ENCODE peak calls at places on chromosome 18, in nine cellular contexts. One of them, this sample, is unnamed.

GRCh38 chr18:8808001-8808400 is 102.6 kb downstream of the MTCL1 start:
- DNase-seq in tibial nerve: no peak
- DNase-seq in Peyer's patch: no peak
- DNase-seq in neural progenitor cell: no peak
- DNase-seq in cardiac fibroblast: no peak
- DNase-seq in MM.1S: no peak
- DNase-seq in fibroblast of mammary gland: no peak
- DNase-seq in mucosa of descending colon: no peak
- DNase-seq in CD8-positive, alpha-beta memory T cell: no peak
- DNase-seq in this sample: no peak

GRCh38 chr18:8841781-8842485 is 136.6 kb downstream of the MTCL1 start:
- DNase-seq in neural progenitor cell: no peak
- DNase-seq in mucosa of descending colon: no peak
- DNase-seq in fibroblast of mammary gland: no peak
- DNase-seq in MM.1S: no peak
- DNase-seq in CD8-positive, alpha-beta memory T cell: no peak
- DNase-seq in tibial nerve: no peak
- DNase-seq in Peyer's patch: no peak
- DNase-seq in cardiac fibroblast: no peak
- DNase-seq in this sample: no peak

GRCh38 chr18:74434466-74434865 is 22.6 kb downstream of the DIPK1C start:
- DNase-seq in fibroblast of mammary gland: no peak
- DNase-seq in neural progenitor cell: no peak
- DNase-seq in Peyer's patch: no peak
- DNase-seq in CD8-positive, alpha-beta memory T cell: no peak
- DNase-seq in cardiac fibroblast: no peak
- DNase-seq in MM.1S: no peak
- DNase-seq in tibial nerve: no peak
- DNase-seq in mucosa of descending colon: no peak
- DNase-seq in this sample: no peak

GRCh38 chr18:46415532-46415931 is 241.5 kb downstream of the LOXHD1 start:
- DNase-seq in cardiac fibroblast: no peak
- DNase-seq in CD8-positive, alpha-beta memory T cell: no peak
- DNase-seq in mucosa of descending colon: no peak
- DNase-seq in fibroblast of mammary gland: no peak
- DNase-seq in MM.1S: no peak
- DNase-seq in Peyer's patch: no peak
- DNase-seq in neural progenitor cell: no peak
- DNase-seq in tibial nerve: no peak
- DNase-seq in this sample: no peak

GRCh38 chr18:8930990-8931648 is 171.4 kb upstream of the NDUFV2 start:
- DNase-seq in neural progenitor cell: no peak
- DNase-seq in fibroblast of mammary gland: peak; percentile 38
- DNase-seq in Peyer's patch: no peak
- DNase-seq in tibial nerve: no peak
- DNase-seq in MM.1S: no peak
- DNase-seq in CD8-positive, alpha-beta memory T cell: no peak
- DNase-seq in mucosa of descending colon: no peak
- DNase-seq in cardiac fibroblast: peak; percentile 37
- DNase-seq in this sample: no peak

GRCh38 chr18:53796042-53796729 is 428.3 kb downstream of the MBD2 start:
- DNase-seq in mucosa of descending colon: no peak
- DNase-seq in fibroblast of mammary gland: peak; percentile 97
- DNase-seq in tibial nerve: peak; percentile 18
- DNase-seq in Peyer's patch: no peak
- DNase-seq in MM.1S: no peak
- DNase-seq in CD8-positive, alpha-beta memory T cell: no peak
- DNase-seq in neural progenitor cell: no peak
- DNase-seq in cardiac fibroblast: peak; percentile 82
- DNase-seq in this sample: peak; percentile 87

GRCh38 chr18:67486534-67486933 is 30.0 kb downstream of the DSEL start:
- DNase-seq in MM.1S: no peak
- DNase-seq in cardiac fibroblast: no peak
- DNase-seq in neural progenitor cell: no peak
- DNase-seq in tibial nerve: no peak
- DNase-seq in mucosa of descending colon: no peak
- DNase-seq in Peyer's patch: no peak
- DNase-seq in fibroblast of mammary gland: no peak
- DNase-seq in CD8-positive, alpha-beta memory T cell: no peak
- DNase-seq in this sample: no peak

GRCh38 chr18:8609711-8610441 is 639 bp downstream of the RAB12 start:
- DNase-seq in mucosa of descending colon: peak; percentile 57
- DNase-seq in CD8-positive, alpha-beta memory T cell: peak; percentile 47
- DNase-seq in Peyer's patch: peak; percentile 55
- DNase-seq in cardiac fibroblast: no peak
- DNase-seq in neural progenitor cell: peak; percentile 40
- DNase-seq in fibroblast of mammary gland: no peak
- DNase-seq in MM.1S: peak; percentile 19
- DNase-seq in tibial nerve: no peak
- DNase-seq in this sample: no peak

GRCh38 chr18:56919190-56919589 is 227.7 kb upstream of the BOD1L2 start:
- DNase-seq in Peyer's patch: no peak
- DNase-seq in cardiac fibroblast: no peak
- DNase-seq in tibial nerve: no peak
- DNase-seq in CD8-positive, alpha-beta memory T cell: no peak
- DNase-seq in MM.1S: no peak
- DNase-seq in mucosa of descending colon: no peak
- DNase-seq in neural progenitor cell: no peak
- DNase-seq in fibroblast of mammary gland: no peak
- DNase-seq in this sample: no peak

GRCh38 chr18:35998967-35999366 is 26.5 kb downstream of the RMP24 start:
- DNase-seq in MM.1S: no peak
- DNase-seq in Peyer's patch: no peak
- DNase-seq in CD8-positive, alpha-beta memory T cell: no peak
- DNase-seq in mucosa of descending colon: no peak
- DNase-seq in fibroblast of mammary gland: peak; percentile 25
- DNase-seq in tibial nerve: no peak
- DNase-seq in cardiac fibroblast: peak; percentile 19
- DNase-seq in neural progenitor cell: no peak
- DNase-seq in this sample: no peak

GRCh38 chr18:76126327-76126726 is 368.7 kb downstream of the ZNF516 start:
- DNase-seq in cardiac fibroblast: no peak
- DNase-seq in tibial nerve: no peak
- DNase-seq in Peyer's patch: no peak
- DNase-seq in mucosa of descending colon: no peak
- DNase-seq in MM.1S: no peak
- DNase-seq in neural progenitor cell: peak; percentile 64
- DNase-seq in CD8-positive, alpha-beta memory T cell: no peak
- DNase-seq in fibroblast of mammary gland: no peak
- DNase-seq in this sample: no peak

GRCh38 chr18:33034941-33035340 is 262.1 kb upstream of the KLHL14 start:
- DNase-seq in neural progenitor cell: no peak
- DNase-seq in fibroblast of mammary gland: peak; percentile 37
- DNase-seq in mucosa of descending colon: no peak
- DNase-seq in tibial nerve: no peak
- DNase-seq in Peyer's patch: no peak
- DNase-seq in cardiac fibroblast: no peak
- DNase-seq in CD8-positive, alpha-beta memory T cell: no peak
- DNase-seq in MM.1S: no peak
- DNase-seq in this sample: peak; percentile 77

GRCh38 chr18:41373612-41374011 is 581.4 kb upstream of the PIK3C3 start:
- DNase-seq in neural progenitor cell: peak; percentile 11
- DNase-seq in tibial nerve: no peak
- DNase-seq in fibroblast of mammary gland: no peak
- DNase-seq in CD8-positive, alpha-beta memory T cell: no peak
- DNase-seq in cardiac fibroblast: no peak
- DNase-seq in mucosa of descending colon: no peak
- DNase-seq in Peyer's patch: no peak
- DNase-seq in MM.1S: no peak
- DNase-seq in this sample: no peak

GRCh38 chr18:49725809-49726514 is 87.4 kb downstream of the ACAA2 start:
- DNase-seq in CD8-positive, alpha-beta memory T cell: no peak
- DNase-seq in fibroblast of mammary gland: peak; percentile 100
- DNase-seq in neural progenitor cell: peak; percentile 83
- DNase-seq in cardiac fibroblast: peak; percentile 99
- DNase-seq in mucosa of descending colon: peak; percentile 71
- DNase-seq in MM.1S: no peak
- DNase-seq in Peyer's patch: no peak
- DNase-seq in tibial nerve: peak; percentile 55
- DNase-seq in this sample: peak; percentile 100

GRCh38 chr18:75211721-75212625 is 1.4 kb downstream of the TSHZ1 start:
- DNase-seq in tibial nerve: no peak
- DNase-seq in cardiac fibroblast: peak; percentile 49
- DNase-seq in CD8-positive, alpha-beta memory T cell: peak; percentile 54
- DNase-seq in mucosa of descending colon: peak; percentile 73
- DNase-seq in neural progenitor cell: peak; percentile 48
- DNase-seq in Peyer's patch: no peak
- DNase-seq in fibroblast of mammary gland: no peak
- DNase-seq in MM.1S: peak; percentile 9
- DNase-seq in this sample: no peak

DNA sequence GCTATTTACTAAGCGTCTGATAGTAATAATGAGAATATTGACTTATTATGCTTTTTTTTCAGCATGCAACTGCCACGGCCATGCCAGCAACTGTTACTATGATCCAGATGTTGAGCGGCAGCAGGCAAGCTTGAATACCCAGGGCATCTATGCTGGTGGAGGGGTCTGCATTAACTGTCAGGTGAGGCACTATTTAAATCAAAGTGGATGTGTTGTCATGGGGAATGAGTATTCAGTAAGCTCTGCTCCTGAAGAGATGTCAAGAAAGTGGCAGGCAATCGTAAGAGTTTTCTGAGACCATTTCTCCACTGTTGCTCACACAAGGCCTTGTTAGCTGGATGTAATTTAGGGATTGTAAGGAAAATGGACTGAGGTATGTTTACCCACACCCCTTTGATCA is 74.1 kb downstream of the LAMA3 start:
- DNase-seq in tibial nerve: no peak
- DNase-seq in neural progenitor cell: no peak
- DNase-seq in Peyer's patch: no peak
- DNase-seq in cardiac fibroblast: no peak
- DNase-seq in mucosa of descending colon: no peak
- DNase-seq in fibroblast of mammary gland: no peak
- DNase-seq in MM.1S: no peak
- DNase-seq in CD8-positive, alpha-beta memory T cell: no peak
- DNase-seq in this sample: no peak
- H3K4me3 ChIP-seq in tibial nerve: no peak overlapping the region
- H3K4me3 ChIP-seq in neural progenitor cell: no peak overlapping the region
- H3K4me3 ChIP-seq in Peyer's patch: no peak overlapping the region
- H3K4me3 ChIP-seq in cardiac fibroblast: no peak overlapping the region
- H3K4me3 ChIP-seq in mucosa of descending colon: no peak overlapping the region
- H3K4me3 ChIP-seq in fibroblast of mammary gland: no peak overlapping the region
- H3K4me3 ChIP-seq in MM.1S: no peak overlapping the region
- H3K4me3 ChIP-seq in CD8-positive, alpha-beta memory T cell: no peak overlapping the region
- H3K4me3 ChIP-seq in this sample: no peak overlapping the region

GRCh38 chr18:34158881-34159690 is 65.6 kb downstream of the NOL4 start:
- DNase-seq in mucosa of descending colon: peak; percentile 46
- DNase-seq in fibroblast of mammary gland: peak; percentile 5
- DNase-seq in tibial nerve: no peak
- DNase-seq in cardiac fibroblast: peak; percentile 16
- DNase-seq in MM.1S: no peak
- DNase-seq in Peyer's patch: peak; percentile 42
- DNase-seq in CD8-positive, alpha-beta memory T cell: peak; percentile 41
- DNase-seq in neural progenitor cell: peak; percentile 89
- DNase-seq in this sample: no peak

GRCh38 chr18:34153711-34154110 is 71.0 kb downstream of the NOL4 start:
- DNase-seq in cardiac fibroblast: peak; percentile 39
- DNase-seq in Peyer's patch: no peak
- DNase-seq in tibial nerve: no peak
- DNase-seq in neural progenitor cell: no peak
- DNase-seq in mucosa of descending colon: no peak
- DNase-seq in MM.1S: no peak
- DNase-seq in CD8-positive, alpha-beta memory T cell: no peak
- DNase-seq in fibroblast of mammary gland: peak; percentile 32
- DNase-seq in this sample: no peak
- H3K4me3 ChIP-seq in cardiac fibroblast: peak overlapping the region; percentile 21
- H3K4me3 ChIP-seq in Peyer's patch: no peak overlapping the region
- H3K4me3 ChIP-seq in tibial nerve: no peak overlapping the region
- H3K4me3 ChIP-seq in neural progenitor cell: no peak overlapping the region
- H3K4me3 ChIP-seq in mucosa of descending colon: no peak overlapping the region
- H3K4me3 ChIP-seq in MM.1S: no peak overlapping the region
- H3K4me3 ChIP-seq in CD8-positive, alpha-beta memory T cell: no peak overlapping the region
- H3K4me3 ChIP-seq in fibroblast of mammary gland: no peak overlapping the region
- H3K4me3 ChIP-seq in this sample: no peak overlapping the region

GRCh38 chr18:62720048-62720447 is 4.7 kb downstream of the PHLPP1 start:
- DNase-seq in MM.1S: no peak
- DNase-seq in CD8-positive, alpha-beta memory T cell: no peak
- DNase-seq in Peyer's patch: no peak
- DNase-seq in fibroblast of mammary gland: no peak
- DNase-seq in mucosa of descending colon: no peak
- DNase-seq in neural progenitor cell: no peak
- DNase-seq in cardiac fibroblast: no peak
- DNase-seq in tibial nerve: no peak
- DNase-seq in this sample: no peak

GRCh38 chr18:62720766-62721613 is 5.6 kb downstream of the PHLPP1 start:
- DNase-seq in neural progenitor cell: no peak
- DNase-seq in fibroblast of mammary gland: no peak
- DNase-seq in Peyer's patch: no peak
- DNase-seq in CD8-positive, alpha-beta memory T cell: no peak
- DNase-seq in tibial nerve: no peak
- DNase-seq in cardiac fibroblast: no peak
- DNase-seq in mucosa of descending colon: no peak
- DNase-seq in MM.1S: no peak
- DNase-seq in this sample: no peak

GRCh38 chr18:62725896-62726295 is 10.6 kb downstream of the PHLPP1 start:
- DNase-seq in MM.1S: no peak
- DNase-seq in Peyer's patch: no peak
- DNase-seq in mucosa of descending colon: no peak
- DNase-seq in tibial nerve: no peak
- DNase-seq in cardiac fibroblast: no peak
- DNase-seq in fibroblast of mammary gland: no peak
- DNase-seq in neural progenitor cell: no peak
- DNase-seq in CD8-positive, alpha-beta memory T cell: no peak
- DNase-seq in this sample: no peak

GRCh38 chr18:62723666-62724281 is 8.4 kb downstream of the PHLPP1 start:
- DNase-seq in mucosa of descending colon: no peak
- DNase-seq in CD8-positive, alpha-beta memory T cell: no peak
- DNase-seq in tibial nerve: no peak
- DNase-seq in Peyer's patch: no peak
- DNase-seq in neural progenitor cell: no peak
- DNase-seq in MM.1S: no peak
- DNase-seq in cardiac fibroblast: no peak
- DNase-seq in fibroblast of mammary gland: no peak
- DNase-seq in this sample: no peak

GRCh38 chr18:62721837-62722795 is 6.8 kb downstream of the PHLPP1 start:
- DNase-seq in Peyer's patch: no peak
- DNase-seq in fibroblast of mammary gland: no peak
- DNase-seq in cardiac fibroblast: no peak
- DNase-seq in MM.1S: no peak
- DNase-seq in CD8-positive, alpha-beta memory T cell: no peak
- DNase-seq in neural progenitor cell: no peak
- DNase-seq in mucosa of descending colon: no peak
- DNase-seq in tibial nerve: no peak
- DNase-seq in this sample: no peak
- H3K4me3 ChIP-seq in Peyer's patch: no peak overlapping the region
- H3K4me3 ChIP-seq in fibroblast of mammary gland: no peak overlapping the region
- H3K4me3 ChIP-seq in cardiac fibroblast: no peak overlapping the region
- H3K4me3 ChIP-seq in MM.1S: no peak overlapping the region
- H3K4me3 ChIP-seq in CD8-positive, alpha-beta memory T cell: no peak overlapping the region
- H3K4me3 ChIP-seq in neural progenitor cell: no peak overlapping the region
- H3K4me3 ChIP-seq in mucosa of descending colon: no peak overlapping the region
- H3K4me3 ChIP-seq in tibial nerve: no peak overlapping the region
- H3K4me3 ChIP-seq in this sample: no peak overlapping the region

DNA sequence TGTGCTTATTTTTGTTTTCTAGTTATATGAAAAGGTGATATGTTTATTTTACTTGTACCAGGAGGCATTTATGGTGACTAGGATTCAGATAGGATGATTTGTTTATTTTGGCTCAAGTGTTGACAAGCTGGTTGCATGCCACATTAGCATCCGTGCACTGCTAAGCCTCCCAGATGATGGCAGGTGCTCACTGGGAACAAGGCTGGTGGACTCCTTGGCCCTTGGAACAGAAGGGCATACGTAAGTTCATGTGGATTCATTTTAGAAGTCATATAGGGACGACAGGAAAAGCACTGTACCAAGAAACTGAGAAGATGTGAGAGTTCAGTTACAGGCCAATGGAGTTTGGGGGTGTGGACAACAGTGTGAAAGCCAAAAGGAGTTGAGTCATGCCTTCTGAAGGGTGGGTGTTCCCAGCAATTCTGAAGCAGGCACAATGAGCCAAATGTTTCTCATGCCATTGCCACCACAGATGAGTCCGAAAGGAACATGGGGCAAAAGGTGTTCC is 166.2 kb downstream of the PHLPP1 start:
- DNase-seq in neural progenitor cell: no peak
- DNase-seq in mucosa of descending colon: no peak
- DNase-seq in MM.1S: no peak
- DNase-seq in fibroblast of mammary gland: peak; percentile 98
- DNase-seq in cardiac fibroblast: peak; percentile 94
- DNase-seq in Peyer's patch: no peak
- DNase-seq in tibial nerve: no peak
- DNase-seq in CD8-positive, alpha-beta memory T cell: no peak
- DNase-seq in this sample: peak; percentile 92
- H3K4me3 ChIP-seq in neural progenitor cell: no peak overlapping the region
- H3K4me3 ChIP-seq in mucosa of descending colon: no peak overlapping the region
- H3K4me3 ChIP-seq in MM.1S: no peak overlapping the region
- H3K4me3 ChIP-seq in fibroblast of mammary gland: no peak overlapping the region
- H3K4me3 ChIP-seq in cardiac fibroblast: peak overlapping the region; percentile 26
- H3K4me3 ChIP-seq in Peyer's patch: no peak overlapping the region
- H3K4me3 ChIP-seq in tibial nerve: no peak overlapping the region
- H3K4me3 ChIP-seq in CD8-positive, alpha-beta memory T cell: no peak overlapping the region
- H3K4me3 ChIP-seq in this sample: no peak overlapping the region

This sample was measured in skeletal muscle cell.